ENCODE peak calls at places on chromosomes 7 and 10, in five cellular contexts. M is upper lobe of left lung; N is heart left ventricle; U is psoas muscle; B is CD8-positive, alpha-beta T cell. W is an unnamed sample.

GRCh38 chr7:68192941-68193340 is 1196.3 kb downstream of the TYW1 start:
- ATAC-seq in N (no peak), M (no peak), B (no peak), U (no peak), W (no peak)

GRCh38 chr7:71735961-71736556 is 604.1 kb downstream of the GALNT17 start:
- ATAC-seq in U (peak; percentile 52), M (no peak), B (no peak), N (peak; percentile 68), W (no peak)

GRCh38 chr10:58152698-58153263 is 114.9 kb downstream of the IPMK start:
- ATAC-seq in B (no peak), U (no peak), N (no peak), M (no peak), W (no peak)

GRCh38 chr10:114045071-114045737 is 1.5 kb downstream of the ADRB1 start:
- ATAC-seq in N (no peak), B (peak; percentile 37), M (no peak), U (no peak), W (peak; percentile 22)

GRCh38 chr10:118128675-118129074 is 81.9 kb upstream of the RAB11FIP2 start:
- ATAC-seq in B (no peak), M (no peak), N (no peak), U (no peak), W (no peak)

GRCh38 chr7:3154317-3154716 is 110.7 kb upstream of the CARD11 start:
- ATAC-seq in M (no peak), U (no peak), B (no peak), N (no peak), W (no peak)

GRCh38 chr10:130800281-130800680 is 511.2 kb downstream of the TCERG1L start:
- ATAC-seq in M (no peak), N (no peak), U (no peak), B (no peak), W (no peak)

GRCh38 chr7:46146454-46147255 is 225.6 kb upstream of the IGFBP3 start:
- ATAC-seq in N (peak; percentile 82), U (no peak), M (no peak), B (no peak), W (peak; percentile 53)

GRCh38 chr10:6232846-6233724 is 30.4 kb downstream of the PFKFB3 start:
- ATAC-seq in M (no peak), B (no peak), U (no peak), N (no peak), W (no peak)

GRCh38 chr10:87092861-87093460 is 1.7 kb downstream of the GLUD1 start:
- ATAC-seq in B (no peak), M (no peak), N (no peak), U (no peak), W (no peak)

GRCh38 chr7:57364933-57365710 is 84.9 kb upstream of the ZNF716 start:
- ATAC-seq in U (no peak), N (no peak), M (no peak), B (no peak), W (no peak)

GRCh38 chr10:121956111-121957061 is 18.6 kb downstream of the NSMCE4A start:
- ATAC-seq in N (no peak), M (no peak), U (no peak), B (no peak), W (no peak)

GRCh38 chr7:134941947-134942346 is 44.4 kb upstream of the AGBL3 start:
- ATAC-seq in B (no peak), N (no peak), M (no peak), U (no peak), W (no peak)

GRCh38 chr7:2288503-2288902 is 25.7 kb downstream of the SNX8 start:
- ATAC-seq in B (no peak), M (no peak), U (no peak), N (no peak), W (no peak)

GRCh38 chr7:113040849-113041248 is 45.8 kb downstream of the GPR85 start:
- ATAC-seq in M (no peak), N (no peak), U (no peak), B (no peak), W (no peak)

GRCh38 chr7:137658194-137658900 is 188.4 kb downstream of the DGKI start:
- ATAC-seq in B (no peak), U (no peak), N (no peak), M (no peak), W (no peak)

GRCh38 chr10:29957887-29958330 is 101.5 kb downstream of the JCAD start:
- ATAC-seq in U (peak; percentile 81), N (no peak), B (no peak), M (no peak), W (peak; percentile 84)

GRCh38 chr10:43871004-43871439 is 222.3 kb upstream of the ZNF32 start:
- ATAC-seq in M (no peak), N (peak; percentile 84), B (no peak), U (peak; percentile 52), W (peak; percentile 74)

GRCh38 chr7:36227223-36227622 is 74.2 kb downstream of the EEPD1 start:
- ATAC-seq in M (peak; percentile 74), B (no peak), U (peak; percentile 85), N (peak; percentile 67), W (peak; percentile 93)

GRCh38 chr10:69338133-69338456 is 59.8 kb downstream of the HK1 start:
- ATAC-seq in M (peak; percentile 13), N (peak; percentile 3), B (no peak), U (peak; percentile 15), W (no peak)

GRCh38 chr7:149377386-149377785 is 83.5 kb downstream of the ZNF777 start:
- ATAC-seq in M (no peak), B (no peak), N (no peak), U (no peak), W (no peak)

GRCh38 chr10:71005337-71006305 is 117.3 kb upstream of the PCBD1 start:
- ATAC-seq in U (peak; percentile 66), B (no peak), N (peak; percentile 94), M (no peak), W (no peak)

GRCh38 chr10:129622736-129623135 is 155.7 kb downstream of the MGMT start:
- ATAC-seq in U (no peak), B (no peak), N (no peak), M (no peak), W (no peak)

GRCh38 chr7:118153551-118154177 is 30.3 kb upstream of the LSM8 start:
- ATAC-seq in B (peak; percentile 63), U (no peak), N (no peak), M (no peak), W (no peak)

GRCh38 chr10:100977436-100977835 is 8.1 kb downstream of the SEMA4G start:
- ATAC-seq in N (no peak), M (no peak), U (no peak), B (no peak), W (no peak)

GRCh38 chr10:88474884-88475844 is 108.0 kb downstream of the RNLS start:
- ATAC-seq in N (peak; percentile 81), U (peak; percentile 55), B (no peak), M (no peak), W (peak; percentile 58)

GRCh38 chr10:112811741-112812551 is 138.1 kb upstream of the TCF7L2 start:
- ATAC-seq in U (peak; percentile 24), N (peak; percentile 51), M (peak; percentile 90), B (no peak), W (peak; percentile 69)

DNA sequence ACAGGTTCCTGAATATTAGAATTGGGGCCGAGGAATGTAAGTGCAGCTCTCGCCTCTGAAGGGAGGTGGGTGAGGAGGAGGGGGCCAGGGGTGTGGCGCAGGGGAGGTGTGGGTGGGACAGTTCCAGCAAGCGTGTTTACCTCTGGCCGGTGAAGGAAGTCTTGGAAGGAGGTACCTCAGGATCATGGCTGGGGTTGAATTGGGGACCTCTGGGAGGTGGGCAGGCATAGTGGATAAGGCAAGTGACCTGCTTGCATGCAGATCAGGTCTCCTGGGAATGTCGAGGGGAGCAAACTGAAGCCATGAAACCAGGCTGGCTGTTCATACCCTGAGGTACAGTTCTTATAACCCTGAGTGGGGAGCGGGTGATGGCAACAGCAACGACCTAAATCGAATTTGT is 2.0 kb downstream of the ZNF775 start:
- ATAC-seq in U (no peak), N (no peak), B (no peak), M (no peak), W (no peak)
- H3K4me1 ChIP-seq in U (peaks cover 26% of the 10 kb centered on the region), N (no peaks in the 10 kb centered on the region), B (peaks cover 32% of the 10 kb centered on the region), M (peaks cover 25% of the 10 kb centered on the region), W (peaks cover 77% of the 10 kb centered on the region)

DNA sequence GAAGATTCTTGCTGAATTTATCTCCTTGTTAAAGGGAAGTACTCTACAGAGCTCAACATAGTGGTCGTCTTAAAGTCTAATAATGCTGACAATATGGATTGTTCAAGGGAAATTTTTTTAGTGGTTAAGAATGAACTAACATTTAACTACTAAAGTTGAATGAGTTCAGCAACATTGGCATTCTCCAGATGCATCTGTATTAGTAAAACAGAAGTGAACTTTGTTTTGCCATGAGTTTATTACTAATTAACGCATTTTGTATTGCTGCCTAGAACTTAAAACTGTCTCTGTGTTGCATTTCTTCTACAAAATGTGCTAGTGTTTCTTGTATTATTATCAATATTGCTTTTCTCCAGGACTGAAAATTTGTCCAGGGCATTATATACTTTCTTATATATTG is 67.5 kb downstream of the C1GALT1 start:
- ATAC-seq in B (no peak), M (no peak), U (no peak), N (no peak), W (no peak)
- H3K4me1 ChIP-seq in B (peaks cover 3% of the 10 kb centered on the region), M (no peaks in the 10 kb centered on the region), U (no peaks in the 10 kb centered on the region), N (no peaks in the 10 kb centered on the region), W (no peaks in the 10 kb centered on the region)

DNA sequence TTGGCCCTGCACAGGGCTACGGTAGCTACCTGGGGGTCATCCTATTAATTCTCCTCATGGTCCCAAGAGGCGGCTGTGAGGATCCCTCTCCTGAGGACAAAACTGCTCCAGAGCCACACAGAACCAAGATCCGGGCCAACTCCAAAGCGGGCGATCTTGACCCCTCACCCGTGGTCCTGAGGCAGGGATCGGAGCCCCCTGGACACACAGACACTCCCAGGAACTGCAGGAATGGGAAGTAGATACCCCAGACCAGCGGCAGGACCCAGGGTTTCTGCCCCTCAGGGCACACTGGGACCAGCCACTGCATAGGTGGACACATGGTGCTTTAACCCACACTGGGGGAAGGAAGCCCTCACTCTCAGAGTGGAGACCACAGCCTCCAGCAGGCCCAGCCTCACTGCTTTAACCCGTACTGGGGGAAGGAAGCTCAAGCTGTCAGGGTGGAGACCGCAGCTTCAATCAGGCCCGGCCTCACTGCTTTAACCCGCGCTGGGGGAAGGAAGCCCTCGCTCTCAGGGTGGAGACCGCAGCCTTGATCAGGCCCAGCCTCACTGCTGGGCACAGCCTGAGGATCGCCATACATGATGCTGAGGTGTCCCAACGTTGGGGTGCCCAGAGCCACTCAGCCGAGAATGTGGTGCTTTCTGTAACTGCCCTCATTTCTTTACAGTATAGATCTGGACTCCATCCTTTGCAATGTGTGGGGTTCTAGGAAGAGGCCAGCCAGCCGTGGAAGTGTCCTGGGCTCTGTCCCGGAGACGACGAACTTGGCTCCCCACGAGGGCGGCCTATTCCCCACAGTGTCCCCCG is 60.1 kb downstream of the DIP2C start:
- ATAC-seq in B (no peak), M (no peak), N (no peak), U (no peak), W (no peak)
- H3K4me1 ChIP-seq in B (peaks cover 4% of the 10 kb centered on the region), M (no peaks in the 10 kb centered on the region), N (peaks cover 10% of the 10 kb centered on the region), U (peaks cover 34% of the 10 kb centered on the region), W (no peaks in the 10 kb centered on the region)

DNA sequence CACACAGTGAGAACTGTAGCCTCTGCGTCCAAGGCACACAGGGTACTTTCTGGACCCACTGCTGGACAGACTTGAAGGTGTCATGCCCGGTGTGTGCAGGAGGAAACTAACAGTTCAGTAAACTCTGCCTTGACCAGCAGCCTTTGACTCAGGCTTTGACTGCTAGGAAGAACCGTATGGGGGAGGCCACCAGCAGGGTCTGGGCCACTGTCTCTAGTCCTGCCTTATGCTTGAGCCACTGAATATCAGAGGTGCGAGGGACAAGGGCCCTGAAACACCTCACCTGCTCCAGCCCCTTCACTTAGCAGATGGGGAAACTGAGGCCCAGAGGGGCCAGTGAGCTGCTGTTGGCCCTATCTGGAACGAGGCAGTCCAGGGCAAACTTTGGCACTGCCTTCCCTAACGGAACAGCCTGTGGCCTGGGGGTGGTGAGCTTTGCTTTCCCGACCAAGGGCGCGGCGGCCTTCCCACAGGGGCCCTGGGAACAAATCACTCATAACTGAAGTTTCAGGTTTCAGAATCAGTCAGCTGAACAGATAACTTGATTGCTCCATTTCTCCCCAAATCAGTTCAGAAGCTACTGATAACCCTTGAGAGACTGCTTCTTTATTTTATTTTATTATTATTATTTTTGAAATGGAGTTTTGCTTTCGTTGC is 130.0 kb downstream of the FAM53B start:
- ATAC-seq in B (no peak), M (no peak), N (no peak), U (peak; percentile 10), W (no peak)
- H3K4me1 ChIP-seq in B (peaks cover 46% of the 10 kb centered on the region), M (peaks cover 42% of the 10 kb centered on the region), N (no peaks in the 10 kb centered on the region), U (no peaks in the 10 kb centered on the region), W (no peaks in the 10 kb centered on the region)